ENCODE peak calls at places on chromosomes 4 and X, in seven cellular contexts. K is RWPE1, H is hepatocyte, T is iPS-NIHi11, Y is dorsolateral prefrontal cortex, R is NCI-H446, B is NCI-H1092. E is an unnamed sample.

GRCh38 chr4:115851918-115852766 is 738.7 kb upstream of the NDST4 start:
- DNase-seq in K (peak), H (peak), T (peak), Y (peak), R (peak), B (peak), E (peak)

GRCh38 chr4:169103966-169104412 is 93.9 kb upstream of the CBR4 start:
- DNase-seq in K (peak), H (no peak), T (peak), Y (no peak), R (peak), B (peak), E (no peak)

GRCh38 chr4:127641524-127641923 is 8.8 kb downstream of the INTU start:
- DNase-seq in K (no peak), H (no peak), T (no peak), Y (no peak), R (no peak), B (no peak), E (no peak)

GRCh38 chr4:147617173-147617840 is at the start of gene TMEM184C:
- DNase-seq in K (peak), H (peak), T (peak), Y (peak), R (peak), B (peak), E (peak)

GRCh38 chr4:17957689-17958088 is 63.9 kb downstream of the LCORL start:
- DNase-seq in K (no peak), H (no peak), T (no peak), Y (no peak), R (no peak), B (no peak), E (no peak)

GRCh38 chr4:147090486-147090885 is 144.8 kb upstream of the TTC29 start:
- DNase-seq in K (no peak), H (no peak), T (no peak), Y (no peak), R (no peak), B (no peak), E (no peak)

GRCh38 chrX:32893751-32894150 is 317.6 kb downstream of the DMD start:
- DNase-seq in K (no peak), H (no peak), T (no peak), Y (no peak), R (no peak), B (no peak), E (no peak)

GRCh38 chr4:141635726-141636076 is 682 bp upstream of the IL15 start:
- DNase-seq in K (no peak), H (no peak), T (no peak), Y (no peak), R (no peak), B (no peak), E (no peak)

GRCh38 chr4:88143504-88143903 is 14.9 kb downstream of the ABCG2 start:
- DNase-seq in K (peak), H (peak), T (no peak), Y (no peak), R (no peak), B (no peak), E (no peak)

GRCh38 chr4:20418865-20419451 is 167.3 kb downstream of the SLIT2 start:
- DNase-seq in K (peak), H (peak), T (no peak), Y (no peak), R (no peak), B (peak), E (no peak)

GRCh38 chr4:119589165-119589564 is 39.4 kb downstream of the PDE5A start:
- DNase-seq in K (no peak), H (no peak), T (no peak), Y (no peak), R (no peak), B (no peak), E (no peak)

GRCh38 chr4:38132140-38132673 is 172.0 kb downstream of the PTTG2 start:
- DNase-seq in K (peak), H (peak), T (no peak), Y (no peak), R (no peak), B (no peak), E (peak)

GRCh38 chr4:145533011-145533410 is 51.4 kb downstream of the SMAD1 start:
- DNase-seq in K (no peak), H (no peak), T (no peak), Y (no peak), R (no peak), B (no peak), E (no peak)

GRCh38 chr4:101348367-101348827 is 1.1 kb upstream of the PPP3CA start:
- DNase-seq in K (no peak), H (no peak), T (no peak), Y (peak), R (no peak), B (no peak), E (no peak)

GRCh38 chrX:120332394-120332793 is 21.1 kb upstream of the TMEM255A start:
- DNase-seq in K (no peak), H (no peak), T (peak), Y (no peak), R (no peak), B (no peak), E (no peak)

GRCh38 chrX:24647257-24648058 is at the start of gene PCYT1B:
- DNase-seq in K (peak), H (peak), T (peak), Y (peak), R (no peak), B (peak), E (peak)